ENCODE peak calls at places on chromosome 3, in six cellular contexts. C, G, Z, X, V and Y are unnamed samples.

GRCh38 chr3:45870099-45870498 is 16.2 kb upstream of the CCR9 start:
- DNase-seq in C (no peak), G (no peak), Z (no peak), X (no peak), V (peak; percentile 68), Y (no peak)

GRCh38 chr3:69370156-69370944 is 15.5 kb downstream of the FRMD4B start:
- DNase-seq in C (peak; percentile 46), G (peak; percentile 74), Z (no peak), X (no peak), V (peak; percentile 12), Y (peak; percentile 46)

GRCh38 chr3:141081141-141081795 is 30.1 kb downstream of the SPSB4 start:
- DNase-seq in C (no peak), G (no peak), Z (no peak), X (peak; percentile 84), V (no peak), Y (no peak)

GRCh38 chr3:108599677-108600409 is 10.3 kb downstream of the DZIP3 start:
- DNase-seq in C (no peak), G (no peak), Z (no peak), X (no peak), V (no peak), Y (no peak)

GRCh38 chr3:126346466-126346865 is 10.7 kb downstream of the KLF15 start:
- DNase-seq in C (no peak), G (no peak), Z (no peak), X (no peak), V (no peak), Y (no peak)

GRCh38 chr3:27533718-27534578 is 49.8 kb upstream of the SLC4A7 start:
- DNase-seq in C (peak; percentile 77), G (peak; percentile 28), Z (peak; percentile 80), X (peak; percentile 93), V (peak; percentile 5), Y (no peak)

GRCh38 chr3:36318584-36319200 is 61.6 kb upstream of the STAC start:
- DNase-seq in C (no peak), G (no peak), Z (peak; percentile 21), X (no peak), V (no peak), Y (no peak)

GRCh38 chr3:154132777-154133375 is 11.7 kb downstream of the ARHGEF26 start:
- DNase-seq in C (no peak), G (no peak), Z (peak; percentile 61), X (no peak), V (no peak), Y (no peak)

GRCh38 chr3:12557472-12558105 is 702 bp downstream of the MKRN2 start:
- DNase-seq in C (no peak), G (no peak), Z (no peak), X (no peak), V (no peak), Y (no peak)

GRCh38 chr3:140508545-140508944 is 169.3 kb upstream of the TRIM42 start:
- DNase-seq in C (no peak), G (no peak), Z (no peak), X (no peak), V (no peak), Y (no peak)

GRCh38 chr3:100562224-100562857 is 47.1 kb upstream of the ADGRG7 start:
- DNase-seq in C (no peak), G (no peak), Z (no peak), X (no peak), V (no peak), Y (no peak)

GRCh38 chr3:65595997-65596300 is 442.8 kb downstream of the MAGI1 start:
- DNase-seq in C (no peak), G (no peak), Z (no peak), X (no peak), V (no peak), Y (no peak)

GRCh38 chr3:65593780-65594752 is 444.7 kb downstream of the MAGI1 start:
- DNase-seq in C (no peak), G (no peak), Z (no peak), X (no peak), V (no peak), Y (no peak)

GRCh38 chr3:65596511-65597224 is 442.1 kb downstream of the MAGI1 start:
- DNase-seq in C (no peak), G (no peak), Z (no peak), X (no peak), V (no peak), Y (no peak)

GRCh38 chr3:65597225-65597951 is 441.3 kb downstream of the MAGI1 start:
- DNase-seq in C (no peak), G (peak; percentile 34), Z (peak; percentile 42), X (peak; percentile 95), V (no peak), Y (no peak)

DNA sequence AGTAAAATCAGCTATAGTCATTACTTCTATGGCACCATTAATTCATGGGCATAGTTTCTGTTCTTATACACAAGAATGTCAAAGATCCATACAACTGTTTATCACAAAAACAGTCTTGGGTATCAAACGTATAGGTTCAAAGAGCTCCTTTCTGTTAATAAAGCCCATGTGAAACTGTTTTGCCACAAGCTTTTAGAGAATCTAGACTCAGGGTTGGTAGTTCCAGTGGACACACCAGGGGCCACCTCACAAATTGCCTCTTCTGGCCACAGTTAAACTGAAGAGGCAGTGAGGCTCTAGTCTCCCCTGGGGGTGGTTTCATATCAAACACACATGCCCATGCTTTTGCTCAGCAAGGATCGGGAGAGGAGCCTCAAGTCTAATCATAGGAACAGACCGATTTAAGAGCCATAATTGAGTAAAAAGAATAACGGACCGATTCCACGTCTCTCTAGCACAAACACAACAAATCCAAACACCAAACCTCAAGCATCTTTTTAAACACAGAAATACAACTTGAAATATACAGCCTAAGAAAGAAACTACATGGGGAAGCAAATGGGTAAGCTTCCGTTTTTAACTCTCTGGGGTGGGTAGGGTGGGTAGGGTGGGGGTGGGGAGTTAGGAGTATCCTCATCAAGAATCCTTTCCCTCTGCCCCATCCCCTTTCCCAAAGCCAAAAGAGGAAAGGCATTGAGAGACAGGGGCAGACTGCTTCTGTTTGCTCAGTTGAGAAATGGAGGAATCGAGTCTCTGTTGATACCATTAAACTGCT is 443.3 kb downstream of the MAGI1 start:
- DNase-seq in C (no peak), G (no peak), Z (no peak), X (no peak), V (no peak), Y (no peak)
- H3K4me3 ChIP-seq in C (no peak overlapping the region), G (no peak overlapping the region), Z (no peak overlapping the region), X (no peak overlapping the region), V (no peak overlapping the region), Y (no peak overlapping the region)

DNA sequence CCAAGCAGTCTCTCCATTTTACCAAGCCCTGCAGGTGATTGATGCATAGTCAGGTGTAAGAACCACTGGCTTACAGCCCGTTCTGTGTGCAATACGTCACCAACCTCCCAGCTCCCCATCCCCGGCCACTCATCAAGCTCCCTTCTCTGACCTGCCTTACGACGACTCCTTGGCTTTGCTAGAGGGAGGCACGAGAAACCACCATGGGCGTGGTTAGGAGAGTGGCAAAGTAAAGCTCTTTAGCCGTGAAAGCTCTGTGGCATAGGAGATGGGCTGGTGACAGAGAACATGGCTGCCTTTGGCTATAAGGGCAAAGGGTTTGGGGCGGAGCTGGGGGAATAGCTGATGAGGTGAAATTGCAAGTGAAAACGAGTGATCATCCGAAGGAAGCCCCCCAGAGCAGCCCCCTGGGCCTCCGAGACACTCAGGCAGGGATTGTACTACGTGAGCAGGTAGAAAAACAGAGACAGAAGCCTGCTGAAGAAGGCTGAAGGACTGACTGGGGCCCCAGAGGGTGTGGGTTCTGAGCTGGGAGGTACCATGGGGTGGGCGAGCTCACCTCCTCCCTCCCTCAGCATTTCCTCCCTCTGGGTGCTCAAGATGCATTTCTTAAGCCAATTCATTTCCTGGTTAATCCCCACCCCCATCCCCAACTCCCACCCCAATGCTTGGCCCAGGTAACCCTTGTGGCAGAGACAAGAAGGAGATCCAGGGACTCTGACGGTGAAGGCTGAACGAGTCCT is 108.9 kb downstream of the BDH1 start:
- DNase-seq in C (no peak), G (no peak), Z (no peak), X (no peak), V (no peak), Y (no peak)
- H3K4me1 ChIP-seq in C (no peaks in the 10 kb centered on the region), G (no peaks in the 10 kb centered on the region), Z (no peaks in the 10 kb centered on the region), X (no peaks in the 10 kb centered on the region), V (peaks cover 21% of the 10 kb centered on the region), Y (no peaks in the 10 kb centered on the region)

DNA sequence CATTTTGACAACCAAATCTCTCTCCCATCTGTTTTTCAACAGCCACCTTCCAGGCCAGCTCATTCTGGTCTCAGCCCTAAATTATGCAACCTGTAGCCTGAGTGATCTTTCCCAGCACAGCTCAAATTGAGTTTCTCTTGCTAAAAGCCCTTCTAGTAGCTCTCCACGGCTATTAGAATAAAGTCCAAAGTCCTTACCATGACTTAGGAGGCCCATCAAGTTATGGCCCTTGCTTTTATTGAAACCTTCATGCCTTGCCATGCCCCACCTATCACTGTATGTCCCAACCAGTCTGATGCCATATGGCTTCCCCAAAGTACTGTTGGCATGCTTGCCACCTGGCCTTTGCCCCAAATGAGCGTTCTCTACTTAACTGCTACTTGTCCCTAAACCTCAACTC is 303.5 kb upstream of the GADL1 start:
- DNase-seq in C (no peak), G (no peak), Z (peak; percentile 28), X (no peak), V (no peak), Y (no peak)
- H3K4me3 ChIP-seq in C (no peak overlapping the region), G (no peak overlapping the region), Z (no peak overlapping the region), X (no peak overlapping the region), V (no peak overlapping the region), Y (no peak overlapping the region)

GRCh38 chr3:9986230-9986725 is 363 bp downstream of the EMC3 start:
- DNase-seq in C (no peak), G (no peak), Z (peak; percentile 12), X (no peak), V (no peak), Y (no peak)
- H3K4me1 ChIP-seq in C (peaks cover 40% of the 10 kb centered on the region), G (peaks cover 53% of the 10 kb centered on the region), Z (peaks cover 13% of the 10 kb centered on the region), X (no peaks in the 10 kb centered on the region), V (peaks cover 27% of the 10 kb centered on the region), Y (peaks cover 14% of the 10 kb centered on the region)

GRCh38 chr3:171354706-171355582 is 105.3 kb downstream of the TNIK start:
- DNase-seq in C (no peak), G (no peak), Z (no peak), X (no peak), V (no peak), Y (no peak)
- H3K4me3 ChIP-seq in C (no peak overlapping the region), G (no peak overlapping the region), Z (no peak overlapping the region), X (no peak overlapping the region), V (no peak overlapping the region), Y (no peak overlapping the region)

GRCh38 chr3:177340243-177340830 is 143.1 kb upstream of the TBL1XR1 start:
- DNase-seq in C (no peak), G (no peak), Z (no peak), X (no peak), V (no peak), Y (no peak)
- H3K4me1 ChIP-seq in C (peaks cover 75% of the 10 kb centered on the region), G (peaks cover 62% of the 10 kb centered on the region), Z (peaks cover 51% of the 10 kb centered on the region), X (no peaks in the 10 kb centered on the region), V (peaks cover 21% of the 10 kb centered on the region), Y (peaks cover 14% of the 10 kb centered on the region)

GRCh38 chr3:72549819-72550581 is 298.2 kb downstream of the SHQ1 start:
- DNase-seq in C (no peak), G (no peak), Z (no peak), X (no peak), V (no peak), Y (no peak)
- H3K4me3 ChIP-seq in C (no peak overlapping the region), G (no peak overlapping the region), Z (no peak overlapping the region), X (no peak overlapping the region), V (peak overlapping the region; percentile 42), Y (no peak overlapping the region)